ENCODE peak calls at places on chromosomes 3 and 15, in six cellular contexts. E is HepG2, X is H1, U is K562, I is SK-N-SH, Z is GM12878. L is an unnamed sample.

GRCh38 chr3:10557783-10558373 is 52.5 kb upstream of the ATP2B2 start:
- DNase-seq in E (no peak), X (no peak), U (no peak), I (no peak), Z (no peak), L (peak; percentile 22)

GRCh38 chr3:168061332-168061996 is 34.3 kb downstream of the GOLIM4 start:
- DNase-seq in E (peak; percentile 13), X (no peak), U (no peak), I (no peak), Z (no peak), L (no peak)

GRCh38 chr3:125057186-125057850 is 1.5 kb upstream of the HEG1 start:
- DNase-seq in E (no peak), X (no peak), U (no peak), I (no peak), Z (no peak), L (no peak)

GRCh38 chr3:44355634-44356033 is 17.1 kb downstream of the TCAIM start:
- DNase-seq in E (peak; percentile 9), X (no peak), U (peak; percentile 77), I (no peak), Z (no peak), L (peak; percentile 20)

GRCh38 chr3:108393128-108393900 is 97.0 kb downstream of the HHLA2 start:
- DNase-seq in E (no peak), X (no peak), U (no peak), I (no peak), Z (no peak), L (no peak)

GRCh38 chr15:93955197-93955596 is 276.2 kb upstream of the MCTP2 start:
- DNase-seq in E (peak; percentile 45), X (no peak), U (no peak), I (no peak), Z (no peak), L (no peak)

GRCh38 chr15:64197425-64197824 is 34.6 kb upstream of the PPIB start:
- DNase-seq in E (no peak), X (no peak), U (no peak), I (peak; percentile 36), Z (no peak), L (no peak)

GRCh38 chr15:81483496-81483895 is 109.5 kb upstream of the TMC3 start:
- DNase-seq in E (no peak), X (no peak), U (no peak), I (no peak), Z (no peak), L (no peak)

GRCh38 chr3:21216598-21216997 is 534.4 kb downstream of the ZNF385D start:
- DNase-seq in E (no peak), X (no peak), U (no peak), I (no peak), Z (no peak), L (no peak)

GRCh38 chr3:29822051-29822450 is 541.2 kb downstream of the RBMS3 start:
- DNase-seq in E (no peak), X (no peak), U (no peak), I (no peak), Z (no peak), L (no peak)

GRCh38 chr3:186979837-186980236 is 49.5 kb downstream of the ST6GAL1 start:
- DNase-seq in E (no peak), X (no peak), U (no peak), I (no peak), Z (no peak), L (no peak)

GRCh38 chr15:81338422-81339007 is 14.6 kb upstream of the STARD5 start:
- DNase-seq in E (no peak), X (no peak), U (no peak), I (no peak), Z (no peak), L (no peak)

GRCh38 chr3:141279074-141279945 is 47.7 kb downstream of the PXYLP1 start:
- DNase-seq in E (peak; percentile 23), X (no peak), U (peak; percentile 32), I (peak; percentile 62), Z (no peak), L (no peak)

GRCh38 chr3:113660901-113661300 is 35.5 kb downstream of the USF3 start:
- DNase-seq in E (no peak), X (no peak), U (no peak), I (no peak), Z (no peak), L (no peak)

GRCh38 chr3:122921791-122922651 is 105.5 kb downstream of the SEMA5B start:
- DNase-seq in E (peak; percentile 16), X (no peak), U (peak; percentile 72), I (no peak), Z (no peak), L (peak; percentile 18)

GRCh38 chr15:48331796-48332641 is 790 bp downstream of the DUT start:
- DNase-seq in E (peak; percentile 21), X (peak; percentile 17), U (peak; percentile 91), I (peak; percentile 94), Z (no peak), L (no peak)

GRCh38 chr15:68983821-68984517 is 30.5 kb upstream of the NOX5 start:
- DNase-seq in E (no peak), X (no peak), U (peak; percentile 57), I (no peak), Z (no peak), L (no peak)

GRCh38 chr15:91508633-91509032 is 344.9 kb upstream of the SLCO3A1 start:
- DNase-seq in E (no peak), X (no peak), U (no peak), I (no peak), Z (no peak), L (no peak)

GRCh38 chr3:155185623-155186022 is 105.5 kb downstream of the MME start:
- DNase-seq in E (no peak), X (no peak), U (no peak), I (no peak), Z (no peak), L (no peak)

GRCh38 chr3:13495921-13496723 is 16.0 kb downstream of the HDAC11 start:
- DNase-seq in E (peak; percentile 49), X (peak; percentile 54), U (peak; percentile 74), I (peak; percentile 84), Z (peak; percentile 17), L (no peak)

GRCh38 chr3:196268270-196269163 is 19.0 kb downstream of the PCYT1A start:
- DNase-seq in E (no peak), X (peak; percentile 31), U (peak; percentile 36), I (no peak), Z (no peak), L (no peak)

GRCh38 chr3:4492240-4493007 is 724 bp upstream of the ITPR1 start:
- DNase-seq in E (peak; percentile 50), X (peak; percentile 21), U (peak; percentile 47), I (peak; percentile 58), Z (no peak), L (peak; percentile 70)

GRCh38 chr3:177781686-177782161 is 584.4 kb upstream of the TBL1XR1 start:
- DNase-seq in E (no peak), X (no peak), U (no peak), I (no peak), Z (no peak), L (no peak)

GRCh38 chr3:50671331-50671730 is 3.4 kb upstream of the DOCK3 start:
- DNase-seq in E (no peak), X (no peak), U (no peak), I (no peak), Z (no peak), L (no peak)

GRCh38 chr3:134644731-134645514 is 5.9 kb downstream of the KY start:
- DNase-seq in E (no peak), X (no peak), U (no peak), I (no peak), Z (no peak), L (no peak)

GRCh38 chr3:52354676-52355075 is 38.6 kb downstream of the DNAH1 start:
- DNase-seq in E (no peak), X (no peak), U (no peak), I (no peak), Z (no peak), L (no peak)

GRCh38 chr15:70486451-70487379 is 276.6 kb downstream of the UACA start:
- DNase-seq in E (no peak), X (no peak), U (no peak), I (no peak), Z (peak; percentile 91), L (peak; percentile 100)
- TF ChIP-seq GABPA in E (no peak), X (no peak), U (no peak), I (no peak), Z (peak; percentile 51), L (peak; percentile 40)

GRCh38 chr15:41944313-41944940 is 27.9 kb downstream of the EHD4 start:
- DNase-seq in E (peak; percentile 70), X (no peak), U (no peak), I (no peak), Z (no peak), L (no peak)

GRCh38 chr15:41945221-41945620 is 27.1 kb downstream of the EHD4 start:
- DNase-seq in E (no peak), X (no peak), U (no peak), I (no peak), Z (no peak), L (no peak)

GRCh38 chr15:41945701-41946100 is 26.7 kb downstream of the EHD4 start:
- DNase-seq in E (no peak), X (no peak), U (no peak), I (no peak), Z (no peak), L (no peak)

GRCh38 chr15:41948499-41948898 is 23.9 kb downstream of the EHD4 start:
- DNase-seq in E (no peak), X (no peak), U (no peak), I (no peak), Z (no peak), L (no peak)

GRCh38 chr15:41946970-41947369 is 25.4 kb downstream of the EHD4 start:
- DNase-seq in E (no peak), X (no peak), U (no peak), I (no peak), Z (no peak), L (no peak)
- TF ChIP-seq GABPA in E (no peak), X (no peak), U (no peak), I (no peak), Z (no peak), L (no peak)

DNA sequence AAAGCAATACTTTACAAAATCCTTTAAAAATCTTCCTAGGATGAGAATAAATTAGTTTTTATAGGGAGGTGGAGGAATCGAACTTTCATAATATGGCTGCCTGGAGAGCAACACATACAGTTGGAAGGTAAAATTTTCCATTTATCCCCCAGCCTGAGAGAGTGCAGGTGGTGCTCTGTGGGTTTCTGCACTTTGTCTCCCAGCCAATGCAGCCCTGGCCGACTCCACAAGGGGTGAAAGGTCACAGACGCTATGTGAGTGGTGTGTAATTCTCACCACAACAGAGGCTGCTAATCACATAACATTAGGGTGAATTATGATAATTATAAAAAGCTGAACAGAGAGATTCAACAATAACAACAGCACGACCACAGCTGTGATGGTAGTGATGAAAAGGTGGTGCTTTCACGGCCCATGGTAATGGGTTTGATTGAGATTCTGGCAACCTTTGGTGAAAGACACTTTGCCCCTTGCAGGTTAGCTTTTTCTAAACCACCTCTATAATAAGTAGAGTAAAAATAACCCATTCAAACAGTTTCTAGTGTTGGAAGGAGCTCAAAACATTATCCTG is 30.1 kb upstream of the NANOGP8 start:
- DNase-seq in E (peak; percentile 15), X (no peak), U (no peak), I (no peak), Z (no peak), L (no peak)
- TF ChIP-seq GABPA in E (no peak), X (no peak), U (no peak), I (no peak), Z (no peak), L (no peak)

DNA sequence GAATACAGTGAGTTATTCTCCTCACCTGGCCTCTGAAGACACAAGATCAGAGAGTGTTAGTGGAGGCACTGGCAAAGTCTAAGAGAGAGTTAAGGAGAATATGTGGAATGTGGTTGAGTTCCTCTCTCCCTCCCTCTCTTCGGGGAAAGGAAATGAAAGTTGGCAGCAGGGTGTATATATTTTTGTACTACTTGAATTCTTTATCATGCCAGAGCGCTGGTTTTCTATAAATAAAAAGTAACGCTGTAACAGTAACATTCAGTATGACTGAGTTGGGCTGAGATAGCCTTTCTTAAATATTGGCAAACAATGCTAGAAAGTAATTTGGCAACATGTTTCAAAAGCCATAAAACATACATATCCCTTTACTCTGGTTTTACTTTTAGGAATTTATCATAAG is 77.5 kb upstream of the TNFAIP8L3 start:
- DNase-seq in E (no peak), X (no peak), U (no peak), I (no peak), Z (no peak), L (no peak)
- TF ChIP-seq GABPA in E (no peak), X (no peak), U (no peak), I (no peak), Z (no peak), L (no peak)

L was measured in HL-60.